ENCODE peak calls at places on chromosomes 7 and 10, in nine cellular contexts. B is iris pigment epithelial cell, O is iPS-NIHi11, D is aorta, P is lung, L is heart left ventricle, R is posterior cingulate gyrus, N is sciatic nerve, A is endothelial cell. G is an unnamed sample.
A peak's percentile ranks its signal among the peaks of the same experiment; 100 is the strongest.

GRCh38 chr7:156511426-156511825 is 129.1 kb upstream of the RNF32 start:
- DNase-seq in B (no peak), O (no peak), D (no peak), P (no peak), L (no peak), R (no peak), N (no peak), A (no peak), G (no peak)

GRCh38 chr10:131224106-131224505 is 87.4 kb downstream of the TCERG1L start:
- DNase-seq in B (no peak), O (no peak), D (no peak), P (no peak), L (no peak), R (no peak), N (no peak), A (no peak), G (no peak)

GRCh38 chr10:5234106-5234877 is 37.7 kb downstream of the AKR1C4 start:
- DNase-seq in B (peak; percentile 96), O (no peak), D (peak; percentile 49), P (peak; percentile 69), L (no peak), R (no peak), N (no peak), A (no peak), G (no peak)

GRCh38 chr10:77710759-77711682 is 73.4 kb upstream of the KCNMA1 start:
- DNase-seq in B (peak; percentile 55), O (peak; percentile 92), D (peak; percentile 81), P (peak; percentile 65), L (peak; percentile 71), R (peak; percentile 69), N (peak; percentile 87), A (peak; percentile 95), G (peak; percentile 89)

GRCh38 chr7:134936893-134937520 is 49.3 kb upstream of the AGBL3 start:
- DNase-seq in B (peak; percentile 27), O (peak; percentile 32), D (no peak), P (no peak), L (no peak), R (no peak), N (no peak), A (no peak), G (no peak)

GRCh38 chr7:89757910-89758309 is 396.4 kb upstream of the STEAP1 start:
- DNase-seq in B (no peak), O (no peak), D (no peak), P (no peak), L (no peak), R (no peak), N (no peak), A (no peak), G (no peak)

GRCh38 chr10:70758757-70759514 is 26.2 kb downstream of the TBATA start:
- DNase-seq in B (peak; percentile 62), O (peak; percentile 80), D (peak; percentile 73), P (peak; percentile 70), L (peak; percentile 73), R (peak; percentile 64), N (peak; percentile 86), A (peak; percentile 81), G (peak; percentile 78)

GRCh38 chr10:33893502-33893901 is 559.0 kb upstream of the NRP1 start:
- DNase-seq in B (no peak), O (no peak), D (no peak), P (no peak), L (no peak), R (no peak), N (no peak), A (no peak), G (no peak)

GRCh38 chr7:44559485-44559884 is 14.2 kb downstream of the DDX56 start:
- DNase-seq in B (no peak), O (no peak), D (no peak), P (no peak), L (no peak), R (no peak), N (no peak), A (no peak), G (no peak)

GRCh38 chr7:101126651-101127459 is at the start of gene SERPINE1:
- DNase-seq in B (peak; percentile 100), O (peak; percentile 78), D (peak; percentile 96), P (peak; percentile 80), L (peak; percentile 94), R (peak; percentile 49), N (peak; percentile 84), A (peak; percentile 41), G (peak; percentile 87)

GRCh38 chr10:132931258-132931657 is 11.1 kb downstream of the CFAP46 start:
- DNase-seq in B (no peak), O (peak; percentile 4), D (no peak), P (no peak), L (no peak), R (no peak), N (no peak), A (no peak), G (no peak)

GRCh38 chr7:911791-912480 is 35.6 kb downstream of the GET4 start:
- DNase-seq in B (no peak), O (no peak), D (no peak), P (no peak), L (no peak), R (peak; percentile 77), N (no peak), A (no peak), G (no peak)

GRCh38 chr10:132282667-132283603 is 24.8 kb downstream of the STK32C start:
- DNase-seq in B (no peak), O (no peak), D (peak; percentile 36), P (no peak), L (peak; percentile 18), R (no peak), N (no peak), A (no peak), G (no peak)

G was measured in H9.